ENCODE peak calls at places on chromosome 22, in nine cellular contexts. W, X, U, B, F, Q, G, V and O are unnamed samples.

GRCh38 chr22:27749597-27750225 is 51.8 kb downstream of the MN1 start:
- DNase-seq in W (no peak), X (no peak), U (no peak), B (no peak), F (no peak), Q (no peak), G (peak), V (peak), O (no peak)

GRCh38 chr22:21712751-21713427 is 22.7 kb downstream of the YPEL1 start:
- DNase-seq in W (no peak), X (no peak), U (peak), B (no peak), F (no peak), Q (peak), G (peak), V (peak), O (peak)

GRCh38 chr22:21593406-21594232 is 26.1 kb downstream of the UBE2L3 start:
- DNase-seq in W (no peak), X (no peak), U (no peak), B (no peak), F (no peak), Q (no peak), G (no peak), V (no peak), O (peak)

GRCh38 chr22:37604875-37605274 is 3.8 kb upstream of the GGA1 start:
- DNase-seq in W (no peak), X (no peak), U (no peak), B (no peak), F (no peak), Q (no peak), G (no peak), V (no peak), O (no peak)

GRCh38 chr22:17965538-17966402 is 58.6 kb downstream of the MICAL3 start:
- DNase-seq in W (no peak), X (no peak), U (no peak), B (no peak), F (no peak), Q (no peak), G (no peak), V (no peak), O (no peak)

GRCh38 chr22:18060646-18061620 is 16.9 kb upstream of the PEX26 start:
- DNase-seq in W (peak), X (no peak), U (no peak), B (no peak), F (no peak), Q (no peak), G (peak), V (no peak), O (no peak)

GRCh38 chr22:42438293-42438650 is 6.1 kb upstream of the NFAM1 start:
- DNase-seq in W (no peak), X (no peak), U (no peak), B (no peak), F (no peak), Q (no peak), G (no peak), V (no peak), O (no peak)

GRCh38 chr22:48378673-48379072 is 1449.0 kb downstream of the BRD1 start:
- DNase-seq in W (no peak), X (no peak), U (no peak), B (no peak), F (no peak), Q (no peak), G (no peak), V (no peak), O (no peak)

GRCh38 chr22:27705391-27706080 is 96.0 kb downstream of the MN1 start:
- DNase-seq in W (no peak), X (no peak), U (no peak), B (no peak), F (no peak), Q (no peak), G (no peak), V (no peak), O (no peak)

GRCh38 chr22:37982151-37982838 is 2.1 kb downstream of the SOX10 start:
- DNase-seq in W (no peak), X (no peak), U (no peak), B (no peak), F (no peak), Q (peak), G (no peak), V (no peak), O (peak)

GRCh38 chr22:39710380-39711117 is 140.0 kb downstream of the CACNA1I start:
- DNase-seq in W (no peak), X (no peak), U (no peak), B (no peak), F (no peak), Q (no peak), G (no peak), V (no peak), O (no peak)

GRCh38 chr22:42432818-42433217 is 615 bp upstream of the NFAM1 start:
- DNase-seq in W (no peak), X (no peak), U (no peak), B (no peak), F (no peak), Q (no peak), G (no peak), V (no peak), O (no peak)

GRCh38 chr22:36267058-36267457 is 14.1 kb downstream of the APOL1 start:
- DNase-seq in W (no peak), X (no peak), U (no peak), B (no peak), F (no peak), Q (no peak), G (no peak), V (no peak), O (no peak)

GRCh38 chr22:38305481-38306448 is 11.5 kb downstream of the CSNK1E start:
- DNase-seq in W (no peak), X (peak), U (no peak), B (peak), F (no peak), Q (no peak), G (no peak), V (no peak), O (no peak)

GRCh38 chr22:25668437-25668836 is 73.6 kb upstream of the MYO18B start:
- DNase-seq in W (no peak), X (no peak), U (no peak), B (no peak), F (no peak), Q (peak), G (no peak), V (no peak), O (peak)

GRCh38 chr22:38191746-38192474 is 9.9 kb upstream of the MAFF start:
- DNase-seq in W (no peak), X (no peak), U (no peak), B (no peak), F (no peak), Q (no peak), G (no peak), V (no peak), O (no peak)